ENCODE peak calls at places on chromosomes 4 and X, in seven cellular contexts. R, G, T, S, X, V and F are unnamed samples.
A peak's percentile ranks its signal among the peaks of the same experiment; 100 is the strongest.

GRCh38 chrX:24294619-24295018 is 19.2 kb downstream of the SUPT20HL2 start:
- DNase-seq in R (no peak), G (no peak), T (no peak), S (no peak), X (no peak), V (peak; percentile 48), F (no peak)

GRCh38 chr4:154506253-154506652 is 14.7 kb upstream of the DCHS2 start:
- DNase-seq in R (peak; percentile 52), G (no peak), T (peak; percentile 20), S (no peak), X (no peak), V (peak; percentile 54), F (no peak)

GRCh38 chr4:48244665-48245064 is 25.0 kb downstream of the TEC start:
- DNase-seq in R (no peak), G (no peak), T (no peak), S (no peak), X (no peak), V (no peak), F (no peak)

GRCh38 chr4:182916483-182917181 is 554 bp downstream of the DCTD start:
- DNase-seq in R (peak; percentile 53), G (no peak), T (no peak), S (peak; percentile 73), X (no peak), V (peak; percentile 81), F (peak; percentile 27)

GRCh38 chr4:20026456-20026855 is 225.2 kb upstream of the SLIT2 start:
- DNase-seq in R (no peak), G (no peak), T (no peak), S (no peak), X (no peak), V (peak; percentile 41), F (no peak)

GRCh38 chr4:110643096-110643495 is 20.2 kb upstream of the PITX2 start:
- DNase-seq in R (no peak), G (no peak), T (no peak), S (no peak), X (no peak), V (no peak), F (no peak)

GRCh38 chr4:161585011-161585410 is 578.8 kb downstream of the FSTL5 start:
- DNase-seq in R (no peak), G (no peak), T (no peak), S (no peak), X (no peak), V (no peak), F (no peak)

GRCh38 chrX:850471-850916 is 219.9 kb downstream of the SHOX start:
- DNase-seq in R (peak; percentile 39), G (no peak), T (no peak), S (no peak), X (no peak), V (no peak), F (no peak)

GRCh38 chrX:119303137-119303536 is 67.1 kb downstream of the PGRMC1 start:
- DNase-seq in R (no peak), G (no peak), T (no peak), S (no peak), X (no peak), V (no peak), F (no peak)

GRCh38 chrX:106726485-106727437 is at the start of gene RNF128:
- DNase-seq in R (no peak), G (no peak), T (no peak), S (peak; percentile 38), X (no peak), V (peak; percentile 10), F (no peak)

GRCh38 chrX:11558972-11559371 is 106.7 kb downstream of the ARHGAP6 start:
- DNase-seq in R (peak; percentile 31), G (peak; percentile 0), T (no peak), S (no peak), X (peak; percentile 10), V (no peak), F (peak; percentile 2)

GRCh38 chr4:159175165-159175988 is 72.5 kb downstream of the RAPGEF2 start:
- DNase-seq in R (peak; percentile 91), G (peak; percentile 19), T (peak; percentile 59), S (peak; percentile 29), X (peak; percentile 27), V (peak; percentile 92), F (peak; percentile 31)

GRCh38 chrX:39251995-39252394 is 450.7 kb downstream of the MID1IP1 start:
- DNase-seq in R (no peak), G (no peak), T (no peak), S (no peak), X (no peak), V (no peak), F (no peak)

GRCh38 chr4:14701896-14702295 is 300.4 kb upstream of the CPEB2 start:
- DNase-seq in R (no peak), G (no peak), T (no peak), S (peak; percentile 15), X (no peak), V (peak; percentile 6), F (no peak)

GRCh38 chr4:47462799-47463234 is 685 bp downstream of the COMMD8 start:
- DNase-seq in R (no peak), G (no peak), T (no peak), S (no peak), X (no peak), V (no peak), F (no peak)

GRCh38 chr4:145816091-145816490 is 122.5 kb downstream of the ZNF827 start:
- DNase-seq in R (no peak), G (no peak), T (no peak), S (no peak), X (no peak), V (no peak), F (no peak)

GRCh38 chrX:120238947-120239346 is 11.7 kb upstream of the ZBTB33 start:
- DNase-seq in R (peak; percentile 29), G (no peak), T (no peak), S (no peak), X (no peak), V (no peak), F (no peak)

GRCh38 chr4:25032126-25032525 is 1.4 kb upstream of the LGI2 start:
- DNase-seq in R (no peak), G (no peak), T (no peak), S (no peak), X (no peak), V (peak; percentile 21), F (no peak)

GRCh38 chr4:37400326-37400881 is 155.9 kb downstream of the NWD2 start:
- DNase-seq in R (no peak), G (no peak), T (no peak), S (no peak), X (no peak), V (no peak), F (no peak)

GRCh38 chr4:4614925-4615678 is 73.3 kb upstream of the STX18 start:
- DNase-seq in R (no peak), G (no peak), T (no peak), S (no peak), X (no peak), V (no peak), F (no peak)

GRCh38 chrX:123504630-123505270 is 228.1 kb downstream of the THOC2 start:
- DNase-seq in R (no peak), G (no peak), T (no peak), S (no peak), X (no peak), V (no peak), F (no peak)

GRCh38 chrX:729583-730409 is 99.2 kb downstream of the SHOX start:
- DNase-seq in R (no peak), G (no peak), T (no peak), S (no peak), X (no peak), V (no peak), F (no peak)

GRCh38 chr4:8120518-8120917 is 38.1 kb downstream of the ABLIM2 start:
- DNase-seq in R (no peak), G (no peak), T (no peak), S (no peak), X (no peak), V (no peak), F (no peak)

GRCh38 chrX:119228506-119229290 is 7.4 kb upstream of the PGRMC1 start:
- DNase-seq in R (peak; percentile 65), G (no peak), T (no peak), S (no peak), X (no peak), V (peak; percentile 91), F (no peak)

GRCh38 chr4:110005461-110006056 is 92.9 kb downstream of the EGF start:
- DNase-seq in R (peak; percentile 61), G (no peak), T (peak; percentile 88), S (no peak), X (no peak), V (peak; percentile 84), F (no peak)